ENCODE peak calls at places on chromosomes 4 and X, in seven cellular contexts. U is PC-3; G is WERI-Rb-1; T is OCI-LY7; Q is naive thymus-derived CD4-positive, alpha-beta T cell; P is tibial nerve; W is astrocyte. B is an unnamed sample.

GRCh38 chr4:76105652-76106051 is 31.1 kb downstream of the ART3 start:
- DNase-seq in U (no peak), G (no peak), T (no peak), Q (no peak), P (no peak), W (no peak), B (no peak)

GRCh38 chr4:152106113-152106763 is 345.4 kb upstream of the GATB start:
- DNase-seq in U (peak), G (no peak), T (no peak), Q (no peak), P (peak), W (peak), B (peak)

GRCh38 chr4:385934-386707 is 48.5 kb downstream of the ZNF141 start:
- DNase-seq in U (no peak), G (no peak), T (no peak), Q (no peak), P (no peak), W (no peak), B (no peak)

GRCh38 chrX:41661366-41662095 is 27.2 kb upstream of the GPR34 start:
- DNase-seq in U (peak), G (peak), T (no peak), Q (no peak), P (no peak), W (peak), B (no peak)

GRCh38 chr4:64539234-64539849 is 130.1 kb upstream of the TECRL start:
- DNase-seq in U (peak), G (peak), T (peak), Q (no peak), P (no peak), W (peak), B (no peak)

GRCh38 chrX:135396566-135396965 is 25.2 kb upstream of the SMIM10L2A start:
- DNase-seq in U (no peak), G (no peak), T (no peak), Q (no peak), P (no peak), W (no peak), B (no peak)

GRCh38 chrX:78595901-78596502 is 63.1 kb downstream of the RTL3 start:
- DNase-seq in U (peak), G (no peak), T (peak), Q (no peak), P (no peak), W (no peak), B (peak)

GRCh38 chrX:1425381-1425780 is 27.3 kb downstream of the ASMTL start:
- DNase-seq in U (no peak), G (peak), T (no peak), Q (no peak), P (no peak), W (no peak), B (peak)

GRCh38 chr4:99894998-99895397 is 771 bp upstream of the LAMTOR3 start:
- DNase-seq in U (no peak), G (no peak), T (no peak), Q (no peak), P (no peak), W (no peak), B (no peak)

GRCh38 chrX:5852941-5853340 is 375.7 kb downstream of the NLGN4X start:
- DNase-seq in U (no peak), G (no peak), T (no peak), Q (no peak), P (no peak), W (no peak), B (no peak)
- H3K27ac ChIP-seq in U (no peak), G (no peak), T (no peak), Q (no peak), P (no peak), W (no peak), B (no peak)

DNA sequence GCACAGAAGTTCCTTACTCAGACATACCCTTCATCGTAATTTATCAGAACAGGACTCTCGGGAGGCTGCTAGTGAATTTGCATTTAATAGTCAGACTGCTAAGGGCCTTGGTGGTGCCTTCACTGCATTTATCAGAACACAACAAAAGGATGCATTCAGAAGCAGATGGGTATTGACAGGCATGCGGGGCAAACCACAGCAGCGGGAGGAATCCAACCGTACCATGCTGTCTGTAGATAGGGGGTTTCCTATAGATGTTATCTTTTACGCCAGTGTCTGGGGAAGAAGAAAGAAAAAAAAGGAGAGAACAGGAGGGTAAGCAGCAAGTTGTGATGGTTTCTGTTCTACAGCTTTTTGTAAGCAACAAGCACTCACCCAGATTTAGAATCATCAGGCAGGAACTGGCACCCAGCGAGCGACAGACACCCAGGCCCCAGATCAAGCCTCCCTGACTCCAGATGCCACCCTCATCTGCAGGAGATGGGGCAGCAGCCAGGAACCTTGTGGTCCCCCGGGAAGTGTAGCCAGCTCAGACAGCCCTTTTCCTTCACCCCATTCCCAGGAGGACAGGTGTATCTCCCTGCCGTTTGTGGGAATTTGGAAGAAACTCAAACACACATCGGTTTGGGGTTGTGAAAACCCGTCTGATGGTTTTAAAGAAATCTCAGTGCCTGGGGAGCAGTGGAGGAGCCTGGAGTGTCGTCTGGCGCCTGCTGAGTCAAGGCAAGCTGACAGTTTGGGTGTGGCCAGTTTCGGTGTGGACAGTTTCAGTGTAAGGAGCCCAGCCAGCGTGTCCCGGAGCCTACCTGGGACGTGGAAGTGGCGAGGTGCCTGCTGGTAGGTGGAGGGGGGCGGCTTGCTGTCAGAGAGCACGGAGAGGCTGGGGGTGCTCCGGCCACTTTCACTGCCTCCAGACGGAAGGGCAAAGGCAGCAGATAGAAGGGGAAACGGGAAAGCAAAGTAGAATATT is 80.0 kb upstream of the AFAP1 start:
- DNase-seq in U (peak), G (no peak), T (no peak), Q (no peak), P (no peak), W (no peak), B (no peak)
- H3K27ac ChIP-seq in U (peak), G (no peak), T (no peak), Q (no peak), P (no peak), W (no peak), B (no peak)

GRCh38 chr4:73869130-73870055 is at the start of gene CXCL1:
- DNase-seq in U (peak), G (peak), T (no peak), Q (no peak), P (peak), W (peak), B (peak)
- H3K27ac ChIP-seq in U (peak), G (no peak), T (no peak), Q (no peak), P (no peak), W (no peak), B (peak)

GRCh38 chr4:156998500-156999174 is 27.0 kb upstream of the PDGFC start:
- DNase-seq in U (peak), G (no peak), T (no peak), Q (no peak), P (no peak), W (peak), B (no peak)

GRCh38 chr4:157004279-157005161 is 32.9 kb upstream of the PDGFC start:
- DNase-seq in U (no peak), G (no peak), T (no peak), Q (no peak), P (no peak), W (peak), B (no peak)

DNA sequence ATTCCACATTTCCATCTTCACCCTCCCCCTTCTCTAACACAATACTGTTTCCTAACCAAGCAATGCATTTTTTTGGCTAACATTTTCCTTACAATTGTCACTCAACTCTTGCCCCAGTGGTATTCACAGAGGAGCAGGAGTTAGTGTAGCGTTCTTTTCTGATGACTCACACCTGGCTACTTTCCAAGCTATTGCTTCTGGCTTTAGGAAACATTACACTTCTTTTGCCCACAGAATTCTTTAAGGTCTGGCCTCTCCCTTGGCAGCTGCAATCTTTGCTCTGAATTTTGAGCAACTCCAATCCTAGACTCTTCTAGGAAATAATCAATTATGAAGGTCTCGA is 27.5 kb upstream of the PDGFC start:
- DNase-seq in U (peak), G (no peak), T (no peak), Q (no peak), P (no peak), W (peak), B (no peak)
- H3K27ac ChIP-seq in U (peak), G (no peak), T (no peak), Q (no peak), P (no peak), W (peak), B (peak)

GRCh38 chr4:54678826-54679225 is 21.1 kb downstream of the KIT start:
- DNase-seq in U (no peak), G (no peak), T (no peak), Q (no peak), P (no peak), W (no peak), B (no peak)
- H3K27ac ChIP-seq in U (no peak), G (no peak), T (no peak), Q (no peak), P (no peak), W (no peak), B (no peak)

GRCh38 chr4:168731706-168732414 is 235.0 kb downstream of the PALLD start:
- DNase-seq in U (no peak), G (no peak), T (no peak), Q (no peak), P (no peak), W (peak), B (no peak)

GRCh38 chr4:168732714-168733113 is 235.9 kb downstream of the PALLD start:
- DNase-seq in U (no peak), G (no peak), T (no peak), Q (no peak), P (no peak), W (no peak), B (no peak)

GRCh38 chr4:168735735-168736134 is 238.9 kb downstream of the PALLD start:
- DNase-seq in U (no peak), G (no peak), T (no peak), Q (no peak), P (no peak), W (no peak), B (no peak)

GRCh38 chr4:168734703-168735688 is 238.1 kb downstream of the PALLD start:
- DNase-seq in U (no peak), G (no peak), T (no peak), Q (no peak), P (no peak), W (no peak), B (no peak)

GRCh38 chr4:168731006-168731636 is 234.3 kb downstream of the PALLD start:
- DNase-seq in U (no peak), G (no peak), T (no peak), Q (no peak), P (no peak), W (peak), B (no peak)
- H3K27ac ChIP-seq in U (no peak), G (no peak), T (no peak), Q (no peak), P (no peak), W (no peak), B (no peak)

GRCh38 chrX:63657821-63658220 is 127.2 kb downstream of the ARHGEF9 start:
- DNase-seq in U (peak), G (no peak), T (no peak), Q (no peak), P (no peak), W (peak), B (peak)
- H3K27ac ChIP-seq in U (no peak), G (no peak), T (no peak), Q (no peak), P (peak), W (peak), B (peak)

B was measured in tibial artery.